ENCODE peak calls at places on chromosomes 5 and 9, in ten cellular contexts. One of them, this sample, is unnamed.

GRCh38 chr9:69502671-69503301 is 169.4 kb downstream of the APBA1 start:
- DNase-seq in effector memory CD8-positive, alpha-beta T cell: no peak
- DNase-seq in memory B cell: no peak
- DNase-seq in SJSA1: no peak
- DNase-seq in WTC11: no peak
- DNase-seq in choroid plexus epithelial cell: peak; percentile 34
- DNase-seq in lung: no peak
- DNase-seq in omental fat pad: no peak
- DNase-seq in NCI-H2029 treated with DMSO at 0.1 percent for 48 hours: no peak
- DNase-seq in coronary artery: no peak
- DNase-seq in this sample: no peak

GRCh38 chr5:45521067-45521466 is 175.1 kb downstream of the HCN1 start:
- DNase-seq in effector memory CD8-positive, alpha-beta T cell: no peak
- DNase-seq in WTC11: peak; percentile 72
- DNase-seq in omental fat pad: no peak
- DNase-seq in SJSA1: no peak
- DNase-seq in lung: no peak
- DNase-seq in choroid plexus epithelial cell: peak; percentile 52
- DNase-seq in coronary artery: no peak
- DNase-seq in memory B cell: no peak
- DNase-seq in NCI-H2029 treated with DMSO at 0.1 percent for 48 hours: peak; percentile 31
- DNase-seq in this sample: peak; percentile 64

GRCh38 chr9:136345281-136346156 is 18.0 kb downstream of the DNLZ start:
- DNase-seq in coronary artery: peak; percentile 88
- DNase-seq in lung: peak; percentile 74
- DNase-seq in SJSA1: no peak
- DNase-seq in NCI-H2029 treated with DMSO at 0.1 percent for 48 hours: no peak
- DNase-seq in memory B cell: no peak
- DNase-seq in omental fat pad: no peak
- DNase-seq in WTC11: peak; percentile 79
- DNase-seq in choroid plexus epithelial cell: peak; percentile 60
- DNase-seq in effector memory CD8-positive, alpha-beta T cell: no peak
- DNase-seq in this sample: peak; percentile 83

GRCh38 chr5:41346609-41347008 is 133.3 kb upstream of the C6 start:
- DNase-seq in NCI-H2029 treated with DMSO at 0.1 percent for 48 hours: no peak
- DNase-seq in choroid plexus epithelial cell: peak; percentile 67
- DNase-seq in WTC11: no peak
- DNase-seq in SJSA1: no peak
- DNase-seq in coronary artery: no peak
- DNase-seq in lung: no peak
- DNase-seq in omental fat pad: no peak
- DNase-seq in effector memory CD8-positive, alpha-beta T cell: no peak
- DNase-seq in memory B cell: no peak
- DNase-seq in this sample: no peak

GRCh38 chr5:75707911-75708509 is 9.2 kb downstream of the POC5 start:
- DNase-seq in choroid plexus epithelial cell: no peak
- DNase-seq in WTC11: no peak
- DNase-seq in memory B cell: no peak
- DNase-seq in coronary artery: no peak
- DNase-seq in effector memory CD8-positive, alpha-beta T cell: no peak
- DNase-seq in omental fat pad: no peak
- DNase-seq in NCI-H2029 treated with DMSO at 0.1 percent for 48 hours: no peak
- DNase-seq in lung: no peak
- DNase-seq in SJSA1: no peak
- DNase-seq in this sample: no peak

GRCh38 chr9:123784513-123784912 is 145.4 kb downstream of the DENND1A start:
- DNase-seq in effector memory CD8-positive, alpha-beta T cell: no peak
- DNase-seq in NCI-H2029 treated with DMSO at 0.1 percent for 48 hours: no peak
- DNase-seq in WTC11: no peak
- DNase-seq in choroid plexus epithelial cell: peak; percentile 79
- DNase-seq in SJSA1: no peak
- DNase-seq in memory B cell: no peak
- DNase-seq in lung: no peak
- DNase-seq in coronary artery: no peak
- DNase-seq in omental fat pad: no peak
- DNase-seq in this sample: no peak

GRCh38 chr9:130878295-130878694 is 18.3 kb downstream of the QRFP start:
- DNase-seq in SJSA1: no peak
- DNase-seq in effector memory CD8-positive, alpha-beta T cell: no peak
- DNase-seq in memory B cell: no peak
- DNase-seq in NCI-H2029 treated with DMSO at 0.1 percent for 48 hours: no peak
- DNase-seq in WTC11: no peak
- DNase-seq in omental fat pad: no peak
- DNase-seq in coronary artery: no peak
- DNase-seq in lung: no peak
- DNase-seq in choroid plexus epithelial cell: no peak
- DNase-seq in this sample: no peak

GRCh38 chr9:94908041-94908563 is 181.6 kb downstream of the AOPEP start:
- DNase-seq in choroid plexus epithelial cell: peak; percentile 59
- DNase-seq in memory B cell: no peak
- DNase-seq in effector memory CD8-positive, alpha-beta T cell: no peak
- DNase-seq in coronary artery: no peak
- DNase-seq in lung: peak; percentile 38
- DNase-seq in NCI-H2029 treated with DMSO at 0.1 percent for 48 hours: no peak
- DNase-seq in SJSA1: no peak
- DNase-seq in omental fat pad: no peak
- DNase-seq in WTC11: no peak
- DNase-seq in this sample: no peak

GRCh38 chr5:59722875-59723274 is 170.7 kb downstream of the PDE4D start:
- DNase-seq in omental fat pad: no peak
- DNase-seq in effector memory CD8-positive, alpha-beta T cell: no peak
- DNase-seq in lung: no peak
- DNase-seq in SJSA1: no peak
- DNase-seq in NCI-H2029 treated with DMSO at 0.1 percent for 48 hours: no peak
- DNase-seq in coronary artery: no peak
- DNase-seq in WTC11: no peak
- DNase-seq in choroid plexus epithelial cell: peak; percentile 35
- DNase-seq in memory B cell: no peak
- DNase-seq in this sample: no peak

GRCh38 chr9:93473411-93473810 is 20.0 kb upstream of the FAM120AOS start:
- DNase-seq in omental fat pad: no peak
- DNase-seq in memory B cell: no peak
- DNase-seq in coronary artery: no peak
- DNase-seq in NCI-H2029 treated with DMSO at 0.1 percent for 48 hours: no peak
- DNase-seq in lung: no peak
- DNase-seq in choroid plexus epithelial cell: peak; percentile 56
- DNase-seq in SJSA1: no peak
- DNase-seq in WTC11: no peak
- DNase-seq in effector memory CD8-positive, alpha-beta T cell: no peak
- DNase-seq in this sample: no peak

GRCh38 chr5:154740483-154740882 is 14.7 kb upstream of the LARP1 start:
- DNase-seq in WTC11: no peak
- DNase-seq in choroid plexus epithelial cell: peak; percentile 92
- DNase-seq in omental fat pad: no peak
- DNase-seq in SJSA1: no peak
- DNase-seq in memory B cell: no peak
- DNase-seq in coronary artery: no peak
- DNase-seq in effector memory CD8-positive, alpha-beta T cell: no peak
- DNase-seq in NCI-H2029 treated with DMSO at 0.1 percent for 48 hours: no peak
- DNase-seq in lung: no peak
- DNase-seq in this sample: peak; percentile 50

GRCh38 chr5:141762316-141762715 is 80.3 kb upstream of the ARAP3 start:
- DNase-seq in NCI-H2029 treated with DMSO at 0.1 percent for 48 hours: no peak
- DNase-seq in WTC11: no peak
- DNase-seq in choroid plexus epithelial cell: no peak
- DNase-seq in coronary artery: no peak
- DNase-seq in memory B cell: no peak
- DNase-seq in SJSA1: no peak
- DNase-seq in omental fat pad: no peak
- DNase-seq in lung: no peak
- DNase-seq in effector memory CD8-positive, alpha-beta T cell: no peak
- DNase-seq in this sample: no peak

GRCh38 chr5:150562832-150563231 is 54.9 kb downstream of the NDST1 start:
- DNase-seq in WTC11: peak; percentile 39
- DNase-seq in lung: no peak
- DNase-seq in omental fat pad: no peak
- DNase-seq in effector memory CD8-positive, alpha-beta T cell: no peak
- DNase-seq in choroid plexus epithelial cell: peak; percentile 79
- DNase-seq in coronary artery: no peak
- DNase-seq in memory B cell: peak; percentile 32
- DNase-seq in NCI-H2029 treated with DMSO at 0.1 percent for 48 hours: peak; percentile 4
- DNase-seq in SJSA1: no peak
- DNase-seq in this sample: peak; percentile 52

GRCh38 chr9:123929177-123929869 is 603 bp downstream of the DENND1A start:
- DNase-seq in choroid plexus epithelial cell: no peak
- DNase-seq in memory B cell: peak; percentile 10
- DNase-seq in coronary artery: peak; percentile 75
- DNase-seq in effector memory CD8-positive, alpha-beta T cell: no peak
- DNase-seq in lung: no peak
- DNase-seq in WTC11: peak; percentile 29
- DNase-seq in omental fat pad: no peak
- DNase-seq in SJSA1: no peak
- DNase-seq in NCI-H2029 treated with DMSO at 0.1 percent for 48 hours: peak; percentile 17
- DNase-seq in this sample: peak; percentile 67

GRCh38 chr5:178293400-178293799 is 60.8 kb upstream of the PHYKPL start:
- DNase-seq in lung: no peak
- DNase-seq in effector memory CD8-positive, alpha-beta T cell: no peak
- DNase-seq in WTC11: no peak
- DNase-seq in coronary artery: peak; percentile 56
- DNase-seq in NCI-H2029 treated with DMSO at 0.1 percent for 48 hours: no peak
- DNase-seq in choroid plexus epithelial cell: no peak
- DNase-seq in SJSA1: no peak
- DNase-seq in omental fat pad: no peak
- DNase-seq in memory B cell: no peak
- DNase-seq in this sample: no peak

GRCh38 chr9:93143830-93144530 is 9.9 kb upstream of the NINJ1 start:
- DNase-seq in lung: no peak
- DNase-seq in omental fat pad: no peak
- DNase-seq in SJSA1: no peak
- DNase-seq in choroid plexus epithelial cell: no peak
- DNase-seq in effector memory CD8-positive, alpha-beta T cell: peak; percentile 53
- DNase-seq in NCI-H2029 treated with DMSO at 0.1 percent for 48 hours: peak; percentile 76
- DNase-seq in memory B cell: no peak
- DNase-seq in WTC11: no peak
- DNase-seq in coronary artery: no peak
- DNase-seq in this sample: no peak